ENCODE peak calls at places on chromosomes 1 and 21, in six cellular contexts. R is CD8-positive, alpha-beta T cell; F is choroid plexus epithelial cell; N is neural progenitor cell; S is breast epithelium; C is tibial artery. E is an unnamed sample.

GRCh38 chr1:186483561-186483960 is 22.6 kb upstream of the PDC start:
- DNase-seq in R (no peak), F (no peak), N (no peak), S (no peak), C (no peak), E (no peak)

GRCh38 chr21:33025106-33025470 is 647 bp upstream of the OLIG2 start:
- DNase-seq in R (no peak), F (no peak), N (peak), S (no peak), C (no peak), E (no peak)

GRCh38 chr1:193729429-193729828 is 543.0 kb upstream of the B3GALT2 start:
- DNase-seq in R (no peak), F (peak), N (no peak), S (no peak), C (no peak), E (peak)

GRCh38 chr1:94335950-94336349 is 82.2 kb upstream of the ABCD3 start:
- DNase-seq in R (no peak), F (peak), N (peak), S (no peak), C (peak), E (peak)

GRCh38 chr1:59720716-59721115 is 94.0 kb upstream of the HOOK1 start:
- DNase-seq in R (no peak), F (no peak), N (no peak), S (no peak), C (no peak), E (no peak)

GRCh38 chr1:4227986-4228385 is 327.9 kb upstream of the C1orf174 start:
- DNase-seq in R (no peak), F (no peak), N (no peak), S (no peak), C (no peak), E (no peak)

GRCh38 chr1:201128476-201128875 is 1.5 kb upstream of the ASCL5 start:
- DNase-seq in R (no peak), F (no peak), N (no peak), S (no peak), C (no peak), E (no peak)

GRCh38 chr1:173149887-173150286 is 57.2 kb downstream of the TNFSF4 start:
- DNase-seq in R (no peak), F (peak), N (no peak), S (no peak), C (peak), E (peak)

GRCh38 chr1:156844102-156844501 is 14.8 kb downstream of the INSRR start:
- DNase-seq in R (no peak), F (no peak), N (no peak), S (no peak), C (no peak), E (no peak)

GRCh38 chr1:156845953-156846545 is 12.9 kb downstream of the INSRR start:
- DNase-seq in R (no peak), F (no peak), N (no peak), S (no peak), C (no peak), E (no peak)

GRCh38 chr1:156846643-156847042 is 12.3 kb downstream of the INSRR start:
- DNase-seq in R (no peak), F (no peak), N (no peak), S (no peak), C (no peak), E (no peak)

GRCh38 chr1:156844638-156845037 is 14.3 kb downstream of the INSRR start:
- DNase-seq in R (no peak), F (no peak), N (no peak), S (no peak), C (no peak), E (no peak)

GRCh38 chr1:156845055-156845952 is 13.6 kb downstream of the INSRR start:
- DNase-seq in R (peak), F (no peak), N (peak), S (no peak), C (no peak), E (no peak)
- TF ChIP-seq CTCF in R (no peak), F (peak), N (peak), S (no peak), C (no peak), E (no peak)

GRCh38 chr1:48777219-48777895 is 666 bp upstream of the BEND5 start:
- DNase-seq in R (no peak), F (no peak), N (peak), S (no peak), C (no peak), E (no peak)

GRCh38 chr1:48775817-48776399 is 783 bp downstream of the BEND5 start:
- DNase-seq in R (no peak), F (no peak), N (no peak), S (no peak), C (no peak), E (no peak)

GRCh38 chr1:48773133-48773532 is 3.6 kb downstream of the BEND5 start:
- DNase-seq in R (no peak), F (no peak), N (no peak), S (no peak), C (no peak), E (no peak)

GRCh38 chr1:48772221-48772620 is 4.5 kb downstream of the BEND5 start:
- DNase-seq in R (no peak), F (no peak), N (no peak), S (no peak), C (no peak), E (no peak)

GRCh38 chr1:48776400-48777218 is at the start of gene BEND5:
- DNase-seq in R (peak), F (no peak), N (peak), S (peak), C (peak), E (peak)
- H3K4me3 ChIP-seq in R (peak), F (peak), N (peak), S (peak), C (peak), E (peak)

DNA sequence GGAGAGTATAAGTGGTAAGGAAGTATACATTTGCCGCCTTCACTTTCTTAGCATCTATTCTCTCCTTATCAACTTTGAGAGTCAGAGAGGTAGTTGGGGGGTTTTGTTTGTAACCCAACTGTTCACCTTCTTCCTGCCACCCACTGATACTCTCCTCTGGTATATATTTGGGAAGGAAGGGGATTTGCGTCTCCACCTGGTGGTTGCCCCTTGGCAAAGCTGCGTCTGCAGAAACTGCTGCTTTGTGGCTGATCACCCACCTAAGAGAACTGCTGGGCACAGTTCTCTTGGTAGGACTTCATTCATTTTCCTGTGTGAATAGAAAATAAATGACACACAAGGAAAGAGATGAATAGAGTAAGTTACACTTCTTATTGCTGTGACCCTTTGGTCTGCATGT is 87.0 kb downstream of the SYT14 start:
- DNase-seq in R (no peak), F (no peak), N (peak), S (no peak), C (no peak), E (no peak)
- TF ChIP-seq CTCF in R (no peak), F (no peak), N (peak), S (no peak), C (no peak), E (no peak)

DNA sequence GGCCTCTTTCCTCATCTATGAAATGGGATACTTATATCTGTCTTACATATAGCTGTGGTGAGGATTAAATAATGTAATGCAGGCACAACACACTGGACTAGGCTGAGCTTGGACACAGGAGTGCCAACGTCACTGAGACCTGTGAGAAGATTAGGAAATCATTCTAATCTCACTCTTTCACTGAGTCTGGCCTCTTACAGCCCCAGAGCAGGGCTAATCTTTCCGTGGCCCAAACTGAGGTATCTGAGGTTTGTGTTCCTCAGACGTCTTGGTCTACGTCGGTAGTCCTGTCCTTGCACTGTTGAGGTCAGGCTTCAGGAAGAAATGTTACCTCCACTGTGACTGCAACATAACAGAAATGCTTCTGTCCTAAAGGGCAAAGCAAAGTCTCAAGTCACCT is 22.6 kb upstream of the A3GALT2 start:
- DNase-seq in R (no peak), F (peak), N (no peak), S (no peak), C (no peak), E (peak)
- H3K4me3 ChIP-seq in R (no peak), F (no peak), N (no peak), S (peak), C (peak), E (no peak)